ENCODE peak calls at places on chromosome 7, in four cellular contexts. L is upper lobe of right lung, Y is RWPE1, V is epithelial cell of proximal tubule. J is an unnamed sample.

GRCh38 chr7:825386-825785 is 6.9 kb upstream of the SUN1 start:
- DNase-seq in L (no peak), Y (no peak), V (no peak), J (no peak)

GRCh38 chr7:151725844-151726770 is 150.8 kb downstream of the PRKAG2 start:
- DNase-seq in Y (no peak), L (no peak), V (no peak), J (no peak)

GRCh38 chr7:98949336-98950044 is 71.2 kb downstream of the TRRAP start:
- DNase-seq in V (no peak), Y (no peak), L (no peak), J (no peak)

GRCh38 chr7:95859434-95859833 is 87.1 kb downstream of the DYNC1I1 start:
- DNase-seq in V (no peak), Y (no peak), L (no peak), J (peak; percentile 65)

GRCh38 chr7:95322874-95323273 is 1.5 kb downstream of the PON1 start:
- DNase-seq in L (no peak), Y (no peak), V (no peak), J (no peak)

GRCh38 chr7:157519246-157519645 is 182.4 kb downstream of the DNAJB6 start:
- DNase-seq in V (no peak), L (peak; percentile 32), Y (no peak), J (no peak)

GRCh38 chr7:138538518-138538917 is 78.5 kb downstream of the TRIM24 start:
- DNase-seq in Y (no peak), L (no peak), V (peak; percentile 6), J (no peak)

GRCh38 chr7:99693427-99694200 is 13.8 kb upstream of the CYP3A5 start:
- DNase-seq in L (no peak), V (no peak), Y (no peak), J (peak; percentile 31)

GRCh38 chr7:101162551-101163280 is 2.7 kb downstream of the VGF start:
- DNase-seq in V (no peak), Y (peak; percentile 69), L (peak; percentile 74), J (no peak)

GRCh38 chr7:52475192-52475591 is 560.2 kb upstream of the POM121L12 start:
- DNase-seq in V (no peak), L (no peak), Y (no peak), J (no peak)

GRCh38 chr7:381211-382117 is 91.5 kb downstream of the FOXL3 start:
- DNase-seq in L (peak; percentile 54), V (no peak), Y (no peak), J (no peak)

GRCh38 chr7:3371601-3372000 is 70.5 kb downstream of the SDK1 start:
- DNase-seq in L (no peak), Y (no peak), V (no peak), J (no peak)

GRCh38 chr7:99504281-99504602 is 220 bp upstream of the ZKSCAN5 start:
- DNase-seq in V (no peak), Y (no peak), L (no peak), J (peak; percentile 98)

GRCh38 chr7:2042650-2043049 is 190.1 kb downstream of the MAD1L1 start:
- DNase-seq in V (no peak), L (peak; percentile 20), Y (no peak), J (peak; percentile 11)

GRCh38 chr7:38932509-38933168 is 23.6 kb upstream of the VPS41 start:
- DNase-seq in L (peak; percentile 83), Y (peak; percentile 34), V (no peak), J (peak; percentile 57)

GRCh38 chr7:84654287-84654686 is 459.7 kb upstream of the SEMA3A start:
- DNase-seq in V (no peak), Y (no peak), L (no peak), J (no peak)

GRCh38 chr7:95045236-95045923 is 138.0 kb downstream of the PPP1R9A start:
- DNase-seq in Y (no peak), V (no peak), L (no peak), J (no peak)

GRCh38 chr7:49845626-49846025 is 72.2 kb downstream of the VWC2 start:
- DNase-seq in Y (no peak), V (no peak), L (no peak), J (no peak)

DNA sequence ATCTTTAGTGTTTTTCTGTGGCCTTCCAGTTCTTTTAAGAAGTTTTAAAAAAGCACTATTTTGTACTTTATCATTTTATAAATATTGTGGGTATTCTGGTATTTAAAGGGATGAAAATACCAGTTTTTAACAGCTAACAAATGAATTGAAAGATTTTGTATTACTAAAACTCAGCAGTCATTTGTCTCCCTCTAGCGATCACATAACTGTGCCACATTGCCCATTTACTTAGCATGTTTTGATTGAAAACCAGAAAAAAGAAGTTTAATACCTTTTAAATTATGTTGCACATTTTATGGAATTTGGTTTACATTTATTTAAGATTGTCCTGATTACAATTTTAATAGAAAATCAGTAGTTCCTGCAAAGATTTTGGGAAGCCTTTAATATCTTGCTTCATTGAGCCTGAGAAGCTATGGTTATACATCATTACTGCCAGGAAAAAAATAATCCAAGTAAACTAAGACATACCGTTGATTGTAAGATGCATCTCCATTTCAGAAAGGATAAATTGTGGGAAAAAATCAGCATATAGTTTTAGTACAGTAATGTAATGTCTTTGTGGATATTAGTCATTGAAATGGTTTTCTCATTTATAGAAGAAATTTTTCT is 34.9 kb downstream of the TAX1BP1 start:
- DNase-seq in L (no peak), V (peak; percentile 9), Y (peak; percentile 19), J (no peak)
- TF ChIP-seq CTCF in L (peak; percentile 57), V (peak; percentile 75), Y (peak; percentile 94), J (peak; percentile 59)

GRCh38 chr7:42911482-42912447 is at the start of gene C7orf25:
- DNase-seq in L (peak; percentile 99), Y (peak; percentile 95), V (peak; percentile 30), J (peak; percentile 96)
- TF ChIP-seq CTCF in L (no peak), Y (no peak), V (no peak), J (no peak)

GRCh38 chr7:55179897-55180682 is 161.3 kb downstream of the EGFR start:
- DNase-seq in Y (no peak), V (no peak), L (no peak), J (no peak)

GRCh38 chr7:55178863-55179773 is 160.3 kb downstream of the EGFR start:
- DNase-seq in L (no peak), Y (no peak), V (no peak), J (no peak)

GRCh38 chr7:55181774-55182173 is 163.0 kb downstream of the EGFR start:
- DNase-seq in Y (no peak), L (peak; percentile 52), V (no peak), J (no peak)

GRCh38 chr7:55178292-55178862 is 159.6 kb downstream of the EGFR start:
- DNase-seq in L (no peak), Y (no peak), V (no peak), J (no peak)

GRCh38 chr7:55180821-55181542 is 162.2 kb downstream of the EGFR start:
- DNase-seq in L (peak; percentile 46), Y (no peak), V (no peak), J (no peak)
- TF ChIP-seq CTCF in L (no peak), Y (no peak), V (no peak), J (no peak)

DNA sequence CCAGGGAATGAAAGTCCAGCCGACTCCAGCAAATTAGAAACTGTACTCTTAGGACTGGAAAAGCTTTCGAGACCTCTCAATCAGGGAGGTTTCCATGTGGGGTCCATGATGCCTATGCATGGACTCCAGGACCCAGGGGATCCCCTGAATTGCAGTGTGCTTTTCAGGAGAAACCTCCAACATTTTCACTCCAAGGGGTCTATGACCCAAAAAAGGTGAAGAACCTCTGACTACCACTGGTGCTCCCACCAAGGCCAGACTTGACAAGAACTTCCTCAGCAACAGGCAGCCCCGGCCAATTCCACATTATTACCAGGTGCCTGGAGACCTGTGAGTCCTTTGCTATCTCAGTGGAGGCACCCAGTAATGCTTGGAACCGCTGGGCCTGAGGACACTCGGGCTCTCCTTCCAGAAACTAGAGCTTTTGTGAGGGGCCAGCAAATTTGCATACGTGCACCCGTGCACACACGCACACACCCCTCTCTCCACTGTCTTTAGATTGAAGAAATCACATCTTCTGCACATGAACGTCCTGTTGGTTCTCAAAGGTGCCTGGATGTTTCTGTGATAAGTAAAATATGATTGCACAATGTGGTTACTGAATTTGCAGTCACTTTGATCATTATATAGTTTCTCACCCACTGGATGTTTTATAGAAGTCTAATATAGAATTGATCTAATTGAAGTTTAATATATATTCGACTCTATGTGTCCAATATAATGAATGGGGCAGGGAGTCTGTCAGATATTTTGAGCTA is 54.7 kb downstream of the SYPL1 start:
- DNase-seq in L (no peak), V (no peak), Y (no peak), J (no peak)
- TF ChIP-seq CTCF in L (no peak), V (no peak), Y (peak; percentile 30), J (no peak)

GRCh38 chr7:43211276-43211675 is 98.8 kb downstream of the HECW1 start:
- DNase-seq in L (no peak), V (no peak), Y (no peak), J (no peak)
- TF ChIP-seq CTCF in L (no peak), V (peak; percentile 53), Y (peak; percentile 13), J (no peak)

GRCh38 chr7:41319601-41320000 is 383.3 kb downstream of the INHBA start:
- DNase-seq in Y (no peak), V (no peak), L (no peak), J (no peak)

GRCh38 chr7:41316410-41316809 is 386.5 kb downstream of the INHBA start:
- DNase-seq in V (peak; percentile 15), Y (no peak), L (no peak), J (no peak)

GRCh38 chr7:41313171-41313570 is 389.7 kb downstream of the INHBA start:
- DNase-seq in V (no peak), L (no peak), Y (no peak), J (no peak)

GRCh38 chr7:41312235-41312634 is 390.7 kb downstream of the INHBA start:
- DNase-seq in L (no peak), Y (no peak), V (no peak), J (no peak)

GRCh38 chr7:41315764-41316163 is 387.1 kb downstream of the INHBA start:
- DNase-seq in V (no peak), L (no peak), Y (no peak), J (no peak)
- TF ChIP-seq CTCF in V (peak; percentile 52), L (peak; percentile 9), Y (no peak), J (no peak)

DNA sequence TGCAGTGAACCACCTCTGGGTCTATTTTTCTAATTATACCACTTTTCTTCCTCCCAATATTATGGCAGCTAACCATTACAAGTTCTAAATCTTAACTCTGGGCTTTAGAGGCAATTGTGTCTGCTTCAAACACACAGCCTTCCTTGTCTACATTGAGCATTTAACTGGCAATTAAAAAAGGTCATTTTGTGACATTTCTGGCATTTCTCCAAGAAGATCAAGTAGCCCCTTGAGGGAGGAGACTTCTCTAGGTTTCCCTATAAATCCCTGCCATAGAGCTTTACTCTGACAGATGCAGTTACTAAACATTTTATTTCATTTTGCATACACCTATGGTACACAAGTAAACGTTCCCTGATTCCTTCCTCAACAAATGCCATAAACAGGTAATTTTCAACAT is 33.4 kb upstream of the FAM133B start:
- DNase-seq in L (no peak), Y (no peak), V (no peak), J (no peak)
- TF ChIP-seq CTCF in L (no peak), Y (no peak), V (no peak), J (no peak)

GRCh38 chr7:134645478-134645877 is 1.2 kb upstream of the BPGM start:
- DNase-seq in V (no peak), L (no peak), Y (no peak), J (no peak)

GRCh38 chr7:134645935-134646334 is 718 bp upstream of the BPGM start:
- DNase-seq in Y (no peak), V (no peak), L (no peak), J (no peak)

GRCh38 chr7:134648456-134648855 is 1.8 kb downstream of the BPGM start:
- DNase-seq in V (no peak), L (no peak), Y (no peak), J (no peak)

GRCh38 chr7:134649231-134649775 is 2.6 kb downstream of the BPGM start:
- DNase-seq in V (no peak), L (no peak), Y (no peak), J (no peak)

GRCh38 chr7:134646425-134647305 is at the start of gene BPGM:
- DNase-seq in Y (peak; percentile 99), L (peak; percentile 94), V (peak; percentile 100), J (peak; percentile 98)
- TF ChIP-seq CTCF in Y (peak; percentile 79), L (peak; percentile 21), V (peak; percentile 20), J (no peak)

J was measured in mesothelial cell of epicardium.